ENCODE peak calls at places on chromosomes 6 and 20, in four cellular contexts. I is cardiac muscle cell; T is dorsolateral prefrontal cortex; B is stimulated activated CD8-positive, alpha-beta memory T cell treated with anti-CD3 and anti-CD28 coated beads, Interleukin-4, amount 100 ng/mL, for 48 hours. V is an unnamed sample.

GRCh38 chr6:122995930-122996796 is at the start of gene CLVS2:
- DNase-seq in I (peak), T (peak), B (no peak), V (no peak)

GRCh38 chr6:56821005-56821432 is 133.9 kb upstream of the BEND6 start:
- DNase-seq in I (no peak), T (no peak), B (no peak), V (no peak)

GRCh38 chr6:17265570-17265969 is 15.6 kb upstream of the RBM24 start:
- DNase-seq in I (no peak), T (no peak), B (no peak), V (no peak)

GRCh38 chr6:90106449-90106848 is 190.2 kb downstream of the BACH2 start:
- DNase-seq in I (no peak), T (no peak), B (no peak), V (no peak)

GRCh38 chr6:157240059-157240959 is 83.0 kb downstream of the TMEM242 start:
- DNase-seq in I (peak), T (no peak), B (no peak), V (no peak)

GRCh38 chr6:15157479-15157878 is 88.4 kb upstream of the JARID2 start:
- DNase-seq in I (no peak), T (no peak), B (no peak), V (no peak)

GRCh38 chr20:33299111-33299603 is 16.1 kb downstream of the BPIFB1 start:
- DNase-seq in I (peak), T (peak), B (peak), V (peak)

GRCh38 chr6:44316481-44316880 is 3.3 kb upstream of the AARS2 start:
- DNase-seq in I (no peak), T (no peak), B (no peak), V (no peak)

GRCh38 chr6:149929422-149929821 is 6.5 kb upstream of the RAET1G start:
- DNase-seq in I (no peak), T (no peak), B (no peak), V (no peak)

GRCh38 chr20:32478576-32478975 is 106.6 kb downstream of the NOL4L start:
- DNase-seq in I (no peak), T (no peak), B (no peak), V (no peak)

GRCh38 chr6:3231213-3232016 is 4.0 kb upstream of the TUBB2B start:
- DNase-seq in I (peak), T (peak), B (no peak), V (no peak)

GRCh38 chr6:39365281-39366074 is 43.0 kb upstream of the KCNK16 start:
- DNase-seq in I (peak), T (no peak), B (no peak), V (no peak)

GRCh38 chr6:163355471-163355991 is 59.0 kb upstream of the QKI start:
- DNase-seq in I (peak), T (peak), B (no peak), V (no peak)

GRCh38 chr6:38063973-38064372 is 244.4 kb downstream of the ZFAND3 start:
- DNase-seq in I (no peak), T (no peak), B (no peak), V (no peak)

GRCh38 chr6:112202639-112203341 is 51.6 kb downstream of the LAMA4 start:
- DNase-seq in I (no peak), T (no peak), B (no peak), V (no peak)

GRCh38 chr6:42385339-42385738 is 66.4 kb downstream of the TRERF1 start:
- DNase-seq in I (no peak), T (no peak), B (no peak), V (no peak)

GRCh38 chr20:36859700-36860330 is 16.1 kb upstream of the TLDC2 start:
- DNase-seq in I (no peak), T (no peak), B (no peak), V (no peak)

GRCh38 chr20:1086273-1087213 is 31.9 kb upstream of the PSMF1 start:
- DNase-seq in I (no peak), T (no peak), B (no peak), V (no peak)

GRCh38 chr20:44709797-44710196 is 5.4 kb upstream of the CCN5 start:
- DNase-seq in I (no peak), T (no peak), B (no peak), V (no peak)

GRCh38 chr6:13923527-13924145 is 1.1 kb upstream of the RNF182 start:
- DNase-seq in I (peak), T (no peak), B (no peak), V (no peak)

GRCh38 chr6:167764713-167765479 is 61.8 kb upstream of the AFDN start:
- DNase-seq in I (no peak), T (no peak), B (no peak), V (no peak)

GRCh38 chr6:147135211-147135672 is 69.0 kb upstream of the STXBP5 start:
- DNase-seq in I (peak), T (no peak), B (no peak), V (no peak)

GRCh38 chr6:106608080-106608668 is 21.1 kb downstream of the RTN4IP1 start:
- DNase-seq in I (peak), T (no peak), B (no peak), V (no peak)

GRCh38 chr6:22411408-22412105 is 114.7 kb upstream of the PRL start:
- DNase-seq in I (peak), T (no peak), B (no peak), V (no peak)

GRCh38 chr6:44534291-44534690 is 146.8 kb downstream of the CDC5L start:
- DNase-seq in I (no peak), T (no peak), B (no peak), V (no peak)

GRCh38 chr6:99485395-99485773 is 29.8 kb downstream of the USP45 start:
- DNase-seq in I (no peak), T (no peak), B (no peak), V (no peak)

GRCh38 chr6:168417660-168418059 is 23.3 kb upstream of the SMOC2 start:
- DNase-seq in I (no peak), T (no peak), B (no peak), V (no peak)